ENCODE peak calls at places on chromosomes 6 and 20, in five cellular contexts. I is cardiac fibroblast, D is AG04450, T is right lobe of liver, B is pancreas. Z is an unnamed sample.

GRCh38 chr6:161954077-161954476 is 680.2 kb upstream of the AGPAT4 start:
- DNase-seq in I (no peak), D (no peak), T (no peak), B (no peak), Z (no peak)

GRCh38 chr6:99216959-99217358 is 132.5 kb downstream of the FAXC start:
- DNase-seq in I (no peak), D (no peak), T (no peak), B (no peak), Z (no peak)

GRCh38 chr20:51430198-51430950 is 112.1 kb downstream of the NFATC2 start:
- DNase-seq in I (no peak), D (no peak), T (no peak), B (no peak), Z (no peak)

GRCh38 chr20:58650181-58650775 is 805 bp upstream of the STX16 start:
- DNase-seq in I (no peak), D (no peak), T (peak), B (peak), Z (peak)

GRCh38 chr20:51447097-51447764 is 95.3 kb downstream of the NFATC2 start:
- DNase-seq in I (peak), D (peak), T (peak), B (no peak), Z (no peak)

GRCh38 chr20:7866279-7866678 is 74.0 kb downstream of the HAO1 start:
- DNase-seq in I (no peak), D (no peak), T (peak), B (no peak), Z (no peak)

GRCh38 chr6:40733290-40733689 is 146.1 kb upstream of the LRFN2 start:
- DNase-seq in I (no peak), D (no peak), T (no peak), B (no peak), Z (no peak)

GRCh38 chr6:163579880-163580295 is 165.4 kb downstream of the QKI start:
- DNase-seq in I (peak), D (no peak), T (no peak), B (no peak), Z (no peak)

GRCh38 chr20:53220482-53221307 is 248.5 kb downstream of the TSHZ2 start:
- DNase-seq in I (no peak), D (no peak), T (no peak), B (no peak), Z (no peak)

GRCh38 chr20:35600176-35600995 is 15.2 kb upstream of the SPAG4 start:
- DNase-seq in I (no peak), D (no peak), T (peak), B (no peak), Z (no peak)

GRCh38 chr6:46325561-46326525 is 155.1 kb upstream of the ENPP5 start:
- DNase-seq in I (peak), D (no peak), T (no peak), B (no peak), Z (no peak)

GRCh38 chr6:118333772-118334171 is 214.3 kb upstream of the PLN start:
- DNase-seq in I (no peak), D (no peak), T (no peak), B (no peak), Z (no peak)

GRCh38 chr6:56359201-56359899 is 112.0 kb upstream of the COL21A1 start:
- DNase-seq in I (peak), D (peak), T (no peak), B (no peak), Z (peak)

GRCh38 chr6:10801224-10801848 is 37.0 kb downstream of the MAK start:
- DNase-seq in I (peak), D (peak), T (peak), B (peak), Z (peak)

GRCh38 chr6:37308084-37308817 is 45.5 kb upstream of the RNF8 start:
- DNase-seq in I (peak), D (no peak), T (no peak), B (no peak), Z (no peak)

GRCh38 chr20:33433465-33433864 is 10.1 kb downstream of the SNTA1 start:
- DNase-seq in I (peak), D (no peak), T (no peak), B (no peak), Z (no peak)

GRCh38 chr6:148364056-148364844 is 21.6 kb downstream of the SASH1 start:
- DNase-seq in I (peak), D (peak), T (no peak), B (no peak), Z (no peak)

GRCh38 chr6:130933712-130934200 is 106.5 kb downstream of the SMLR1 start:
- DNase-seq in I (peak), D (no peak), T (no peak), B (no peak), Z (no peak)

GRCh38 chr20:14657231-14657630 is 319.8 kb upstream of the FLRT3 start:
- DNase-seq in I (no peak), D (no peak), T (no peak), B (no peak), Z (no peak)

GRCh38 chr6:20918868-20919267 is 384.6 kb downstream of the CDKAL1 start:
- DNase-seq in I (peak), D (no peak), T (no peak), B (no peak), Z (peak)

GRCh38 chr6:3455121-3455489 is 1.7 kb downstream of the SLC22A23 start:
- DNase-seq in I (peak), D (no peak), T (no peak), B (no peak), Z (peak)

GRCh38 chr20:38338849-38339520 is 7.3 kb upstream of the LBP start:
- DNase-seq in I (peak), D (no peak), T (no peak), B (no peak), Z (no peak)

GRCh38 chr20:57867807-57868206 is 158.0 kb upstream of the PMEPA1 start:
- DNase-seq in I (no peak), D (no peak), T (no peak), B (no peak), Z (no peak)

GRCh38 chr6:48061630-48062029 is 49.4 kb downstream of the PTCHD4 start:
- DNase-seq in I (peak), D (no peak), T (no peak), B (no peak), Z (no peak)

GRCh38 chr6:92050216-92050615 is 1369.1 kb downstream of the EPHA7 start:
- DNase-seq in I (no peak), D (no peak), T (no peak), B (no peak), Z (no peak)

GRCh38 chr6:20534906-20535305 is 649 bp downstream of the CDKAL1 start:
- DNase-seq in I (no peak), D (no peak), T (no peak), B (no peak), Z (no peak)

GRCh38 chr6:163183791-163184190 is 230.7 kb upstream of the QKI start:
- DNase-seq in I (peak), D (no peak), T (no peak), B (no peak), Z (no peak)

GRCh38 chr20:17614176-17614811 is 44.4 kb downstream of the DSTN start:
- DNase-seq in I (peak), D (no peak), T (peak), B (peak), Z (peak)

GRCh38 chr6:138539882-138540281 is 40.6 kb upstream of the NHSL1 start:
- DNase-seq in I (no peak), D (no peak), T (no peak), B (no peak), Z (no peak)

DNA sequence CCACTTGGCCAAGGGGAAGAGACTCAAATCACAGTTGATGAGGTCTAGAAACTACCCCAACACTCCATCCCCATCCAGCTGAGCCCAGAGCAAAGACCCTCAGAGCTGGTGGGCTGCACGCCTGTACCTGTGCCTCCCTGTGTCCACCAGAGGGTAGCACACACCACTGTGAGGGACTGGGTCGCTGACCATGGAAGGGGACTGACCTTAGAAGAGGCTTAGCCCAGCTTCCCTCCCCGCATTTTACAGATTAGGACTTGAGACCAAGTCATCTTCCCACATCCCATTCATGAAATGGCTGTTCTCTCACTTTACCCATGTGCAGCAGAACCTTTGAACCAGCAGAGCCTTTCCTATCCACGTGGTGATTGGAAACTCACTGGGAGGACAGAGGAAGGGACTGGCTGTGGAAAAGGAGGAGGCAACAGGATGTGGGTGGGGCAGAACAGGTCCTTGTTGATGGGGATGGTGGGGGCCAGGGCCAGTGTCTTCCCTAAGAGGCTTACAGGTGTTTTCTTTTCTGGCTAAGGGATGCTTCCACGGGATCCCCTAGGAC is 44.3 kb downstream of the CPXM1 start:
- DNase-seq in I (peak), D (peak), T (no peak), B (no peak), Z (no peak)
- TF ChIP-seq CTCF in I (peak), D (peak), T (peak), B (peak), Z (no peak)

GRCh38 chr6:103215835-103216234 is 1643.9 kb downstream of the HACE1 start:
- DNase-seq in I (peak), D (no peak), T (no peak), B (no peak), Z (no peak)

DNA sequence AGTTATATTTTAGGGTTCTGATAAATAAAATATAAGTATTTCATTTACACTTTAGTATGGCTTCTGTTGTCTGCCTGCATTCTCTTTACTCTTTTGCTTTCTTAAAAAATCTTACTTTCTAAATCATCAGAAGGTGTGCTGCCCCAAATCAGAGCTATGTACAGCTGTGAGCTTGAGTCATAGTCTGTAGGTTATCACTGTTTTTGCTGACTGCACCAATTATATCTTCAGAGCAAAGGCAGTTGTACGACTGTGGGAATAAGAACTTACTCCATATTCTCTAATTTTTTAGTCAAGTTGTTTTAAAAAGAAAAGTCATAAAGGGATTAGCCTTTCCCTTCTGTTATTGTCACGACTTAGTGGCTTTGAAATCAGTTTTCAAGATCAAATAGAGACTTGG is 1649.0 kb downstream of the HACE1 start:
- DNase-seq in I (no peak), D (no peak), T (no peak), B (no peak), Z (no peak)
- TF ChIP-seq CTCF in I (no peak), D (no peak), T (no peak), B (no peak), Z (no peak)

GRCh38 chr6:107729098-107729497 is 95.0 kb downstream of the SCML4 start:
- DNase-seq in I (no peak), D (no peak), T (no peak), B (no peak), Z (no peak)
- TF ChIP-seq CTCF in I (no peak), D (peak), T (no peak), B (no peak), Z (no peak)

GRCh38 chr6:6674872-6675271 is 86.4 kb downstream of the LY86 start:
- DNase-seq in I (no peak), D (no peak), T (no peak), B (no peak), Z (no peak)
- TF ChIP-seq CTCF in I (peak), D (peak), T (no peak), B (no peak), Z (peak)

DNA sequence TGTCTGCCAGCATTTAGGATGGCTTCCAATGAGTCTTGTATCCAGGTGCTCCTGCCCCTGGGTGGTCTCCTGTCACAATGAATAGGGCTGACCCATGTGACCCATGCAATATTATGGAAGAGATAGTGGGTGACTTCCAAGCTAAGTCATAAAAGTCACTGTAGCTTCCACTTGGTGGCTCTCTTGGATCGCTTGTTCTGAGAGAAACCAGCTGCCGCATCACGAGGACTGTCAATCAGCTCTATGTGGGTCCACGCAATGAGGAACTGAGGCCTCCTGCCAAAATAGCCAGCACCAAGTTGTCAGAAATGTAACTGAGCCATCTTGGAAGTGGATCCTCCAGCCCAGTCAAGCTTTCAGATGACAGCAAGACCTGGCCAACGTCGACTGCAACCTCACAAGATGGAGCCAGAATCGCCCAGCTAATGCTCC is 14.9 kb upstream of the MATN4 start:
- DNase-seq in I (peak), D (no peak), T (peak), B (peak), Z (peak)
- TF ChIP-seq CTCF in I (no peak), D (no peak), T (peak), B (peak), Z (no peak)

DNA sequence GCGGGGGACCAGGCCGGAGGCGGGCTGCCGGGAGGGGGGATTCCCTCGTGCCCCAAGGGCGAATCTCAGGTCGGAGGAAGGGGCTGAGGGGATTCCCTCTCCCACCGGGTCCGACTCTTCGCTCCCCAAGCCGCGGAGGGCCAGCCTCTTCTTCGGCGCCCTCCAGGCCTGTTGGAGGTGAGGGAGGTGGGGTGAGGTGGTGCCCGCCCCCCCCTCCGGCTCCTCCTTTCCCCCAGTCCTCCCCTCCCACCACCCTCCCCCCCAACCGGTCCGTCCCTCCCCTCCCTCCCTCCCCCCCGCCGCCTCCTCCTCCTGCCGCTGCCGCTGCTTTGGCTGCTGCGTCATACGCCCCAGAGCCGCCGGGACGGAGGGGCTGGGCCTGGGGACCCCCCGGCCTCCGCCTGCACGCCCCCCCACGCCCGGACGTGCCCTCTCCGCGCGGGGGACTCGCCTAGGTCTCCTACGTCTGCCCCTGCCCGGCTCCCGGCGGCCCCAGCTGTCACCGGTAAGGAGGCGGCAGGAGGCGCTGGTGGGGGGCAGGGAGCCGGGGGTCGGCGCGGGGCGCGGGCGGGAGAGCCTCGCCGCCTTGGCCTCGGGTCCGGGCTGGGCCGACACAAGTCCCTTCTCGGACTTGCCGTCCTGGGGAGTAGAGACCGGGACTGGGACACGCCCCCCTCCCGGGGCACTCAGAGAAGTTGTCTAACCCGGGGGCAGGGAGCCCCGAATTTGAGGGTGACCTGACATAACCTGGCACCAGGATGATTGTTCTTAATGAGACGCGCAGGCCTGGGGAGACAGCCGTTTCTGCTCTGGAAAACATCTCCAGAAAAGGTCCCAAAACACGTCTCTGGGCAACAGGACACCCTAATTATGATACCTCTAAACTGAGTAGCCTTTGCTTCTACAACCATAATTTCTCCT is at the start of gene PHF1:
- DNase-seq in I (peak), D (peak), T (no peak), B (peak), Z (peak)
- TF ChIP-seq CTCF in I (no peak), D (no peak), T (no peak), B (no peak), Z (no peak)

DNA sequence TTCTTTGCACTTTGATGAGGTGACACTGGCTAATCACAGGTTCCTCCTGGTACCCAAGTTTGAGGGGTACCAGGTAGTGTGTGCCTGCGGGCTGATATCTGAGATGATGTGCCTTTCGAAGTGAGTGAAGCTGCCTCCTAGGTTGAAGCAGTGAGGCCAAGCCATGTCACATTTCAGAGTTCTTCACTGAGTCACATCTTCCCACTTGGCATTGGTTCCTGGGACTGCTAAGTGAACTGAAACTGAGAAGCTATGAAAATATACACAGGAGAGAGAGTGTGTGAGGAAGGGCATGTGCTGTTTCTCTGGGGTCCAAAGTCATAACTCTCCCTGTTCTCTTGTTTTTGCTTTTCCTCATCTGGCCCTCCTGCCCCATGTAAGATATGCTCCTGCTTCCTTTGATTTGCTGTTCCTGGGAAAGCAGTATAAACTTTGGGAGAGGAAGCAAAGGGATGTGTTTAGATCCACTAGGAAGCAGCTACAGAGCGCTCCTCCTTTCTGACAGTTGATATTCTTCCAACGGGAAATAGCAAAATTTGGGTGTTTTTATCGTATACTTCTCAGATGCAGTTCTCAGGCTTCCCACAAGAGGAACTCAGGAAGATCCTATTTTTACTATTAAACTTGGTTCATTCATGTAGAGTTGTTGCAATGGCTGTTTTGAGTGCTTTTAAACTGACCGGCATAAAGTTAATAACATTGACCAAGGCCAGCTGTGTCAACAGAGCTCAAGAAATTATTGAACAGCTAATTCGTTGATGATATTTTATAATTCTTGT is 153.7 kb downstream of the MOXD1 start:
- DNase-seq in I (peak), D (no peak), T (no peak), B (no peak), Z (no peak)
- TF ChIP-seq CTCF in I (peak), D (peak), T (no peak), B (no peak), Z (no peak)

GRCh38 chr6:71855406-71855805 is 30.9 kb upstream of the RIMS1 start:
- DNase-seq in I (no peak), D (no peak), T (no peak), B (no peak), Z (no peak)
- TF ChIP-seq CTCF in I (no peak), D (no peak), T (no peak), B (no peak), Z (no peak)

DNA sequence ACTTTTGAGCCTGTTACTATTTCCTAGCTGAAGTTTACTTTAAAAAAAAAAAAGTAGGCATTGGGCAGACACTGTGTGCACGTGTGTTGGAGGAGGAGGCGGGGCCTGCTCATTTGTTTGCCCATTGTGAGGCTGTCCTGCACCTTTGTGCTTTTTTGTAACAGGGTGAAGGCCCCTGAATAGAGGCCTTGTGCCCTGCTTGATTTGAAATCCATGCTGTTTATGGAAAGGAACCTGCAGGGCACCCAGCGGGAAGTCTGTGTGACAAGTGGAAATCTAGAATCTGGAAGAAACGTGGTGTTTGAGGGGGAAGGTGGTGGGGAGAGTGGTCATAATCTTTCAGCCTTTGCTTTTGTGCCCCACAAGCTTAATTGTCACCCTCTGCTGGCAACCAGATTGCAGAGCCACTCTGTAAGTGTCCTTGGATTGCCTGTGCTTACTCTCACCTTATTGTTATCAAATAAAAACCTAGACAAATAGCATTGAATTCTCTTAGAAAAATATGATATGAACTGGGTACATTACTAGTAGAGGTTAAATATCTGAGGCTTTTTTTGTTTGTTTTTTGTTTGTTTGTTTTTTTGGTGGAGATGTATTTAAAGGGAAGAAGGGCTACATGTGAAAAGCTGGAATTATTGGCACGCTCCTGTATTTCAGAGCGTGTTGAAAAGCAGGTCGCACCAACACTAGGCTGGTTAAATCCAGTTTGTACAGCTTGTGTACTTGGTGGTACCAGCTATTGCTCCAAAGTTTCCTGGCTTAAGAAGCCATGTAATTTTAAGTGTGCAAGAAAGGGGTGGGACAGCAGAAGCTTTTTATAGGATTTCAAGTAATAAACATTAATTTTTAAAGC is 156.2 kb downstream of the ARID1B start:
- DNase-seq in I (no peak), D (no peak), T (peak), B (peak), Z (no peak)
- TF ChIP-seq CTCF in I (no peak), D (no peak), T (peak), B (no peak), Z (no peak)

Z was measured in GM20000.